ENCODE peak calls at places on chromosomes 11 and 22, in five cellular contexts. F is thoracic aorta, E is body of pancreas, K is OCI-LY7, Y is substantia nigra. J is an unnamed sample.

GRCh38 chr11:94018721-94019120 is 2.4 kb upstream of the HEPHL1 start:
- DNase-seq in K (no peak), E (no peak), Y (no peak), F (no peak), J (no peak)

GRCh38 chr11:71502871-71503435 is 24.1 kb upstream of the KRTAP5-7 start:
- DNase-seq in K (no peak), E (no peak), Y (no peak), F (no peak), J (peak)

GRCh38 chr11:130523166-130523565 is 74.7 kb downstream of the ADAMTS15 start:
- DNase-seq in Y (no peak), F (no peak), E (no peak), K (no peak), J (no peak)

GRCh38 chr11:128208329-128209220 is 378.8 kb downstream of the ETS1 start:
- DNase-seq in F (peak), E (peak), Y (no peak), K (no peak), J (no peak)

GRCh38 chr22:23245045-23245798 is 64.9 kb downstream of the BCR start:
- DNase-seq in F (no peak), Y (no peak), E (no peak), K (no peak), J (no peak)

GRCh38 chr11:3000032-3000961 is 8.2 kb upstream of the NAP1L4 start:
- DNase-seq in K (no peak), E (peak), Y (peak), F (no peak), J (no peak)

GRCh38 chr11:132033051-132033450 is 662.6 kb downstream of the NTM start:
- DNase-seq in K (no peak), E (no peak), Y (no peak), F (no peak), J (no peak)

GRCh38 chr11:128227466-128227865 is 359.9 kb downstream of the ETS1 start:
- DNase-seq in Y (no peak), F (no peak), K (no peak), E (no peak), J (no peak)

GRCh38 chr11:64358907-64359711 is at the start of gene RPS6KA4:
- DNase-seq in F (no peak), Y (peak), K (peak), E (peak), J (peak)

GRCh38 chr11:60910281-60910687 is 3.7 kb upstream of the TMEM109 start:
- DNase-seq in F (no peak), K (peak), E (no peak), Y (no peak), J (no peak)

GRCh38 chr11:1554981-1555712 is 16.9 kb downstream of the DUSP8 start:
- DNase-seq in F (no peak), K (no peak), E (peak), Y (no peak), J (peak)

GRCh38 chr11:26134481-26135355 is 197.2 kb upstream of the ANO3 start:
- DNase-seq in K (peak), E (no peak), F (no peak), Y (no peak), J (no peak)

GRCh38 chr22:42791721-42792452 is 65.2 kb downstream of the ARFGAP3 start:
- DNase-seq in E (peak), K (no peak), F (no peak), Y (no peak), J (no peak)

DNA sequence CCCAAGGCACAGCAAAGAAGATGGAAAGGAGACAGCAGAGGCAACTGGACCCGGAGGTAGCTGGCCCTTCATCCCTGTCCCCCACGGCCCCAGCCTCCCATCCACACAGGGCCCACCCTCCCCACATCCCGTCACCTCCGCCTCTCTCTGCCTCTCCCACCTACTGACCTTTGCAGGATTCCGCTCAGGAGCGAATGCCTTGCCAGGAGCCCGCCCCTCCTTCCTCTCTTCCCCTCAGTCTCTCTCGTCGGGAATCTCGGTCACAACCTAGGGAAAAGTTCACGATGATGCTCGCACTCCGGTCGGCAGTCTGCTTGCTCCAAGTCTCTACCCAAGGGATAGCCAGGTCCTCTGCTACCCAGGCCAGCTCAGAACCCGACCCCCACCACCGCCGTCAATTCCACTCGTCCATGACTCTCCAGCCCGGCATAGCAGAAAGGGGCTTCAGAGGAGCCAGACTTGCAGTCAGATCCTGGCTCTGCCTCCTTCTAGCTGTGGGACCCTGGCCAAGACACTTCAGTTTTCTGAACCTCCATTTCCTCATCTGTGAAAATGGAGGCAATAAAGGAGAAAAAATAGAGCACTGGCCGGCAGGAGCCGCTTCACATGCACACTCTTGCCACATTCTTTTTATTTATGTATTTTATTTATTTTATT is 10.2 kb downstream of the AHNAK start:
- DNase-seq in K (no peak), F (no peak), E (no peak), Y (no peak), J (no peak)
- H3K27ac ChIP-seq in K (no peak), F (peak), E (no peak), Y (no peak), J (no peak)

GRCh38 chr11:67562951-67563350 is 20.7 kb upstream of the GSTP1 start:
- DNase-seq in F (no peak), Y (no peak), K (no peak), E (no peak), J (no peak)
- H3K27ac ChIP-seq in F (peak), Y (no peak), K (no peak), E (no peak), J (no peak)

GRCh38 chr11:124753207-124753606 is 1.2 kb upstream of the VSIG2 start:
- DNase-seq in E (no peak), F (no peak), K (no peak), Y (no peak), J (no peak)

GRCh38 chr11:124749920-124750319 is 2.1 kb downstream of the VSIG2 start:
- DNase-seq in F (no peak), Y (no peak), E (no peak), K (no peak), J (no peak)

GRCh38 chr11:124752471-124753100 is 531 bp upstream of the VSIG2 start:
- DNase-seq in K (no peak), E (no peak), F (no peak), Y (no peak), J (no peak)

GRCh38 chr11:124751741-124752470 is at the start of gene VSIG2:
- DNase-seq in K (no peak), E (no peak), Y (no peak), F (no peak), J (no peak)

DNA sequence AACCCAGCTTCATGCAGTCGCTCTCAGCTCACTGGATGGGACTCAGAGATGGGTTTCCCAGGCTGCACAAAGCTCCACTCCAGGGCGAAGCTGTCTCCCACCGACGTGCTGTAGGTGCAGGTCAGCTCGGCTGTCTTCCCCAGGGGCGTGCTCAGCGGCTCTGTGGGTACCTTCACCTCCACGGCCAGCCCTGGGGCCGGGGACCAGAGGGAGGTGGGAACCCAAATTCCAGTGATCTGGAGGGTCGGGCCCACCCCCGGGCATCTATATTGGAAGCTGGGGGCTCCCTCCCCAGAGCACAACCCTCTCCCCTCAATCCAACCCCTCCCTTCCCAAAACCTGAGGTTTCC is 689 bp downstream of the VSIG2 start:
- DNase-seq in E (no peak), F (no peak), K (no peak), Y (no peak), J (no peak)
- H3K27ac ChIP-seq in E (no peak), F (no peak), K (no peak), Y (no peak), J (no peak)

GRCh38 chr11:66282468-66283455 is 4.8 kb downstream of the CNIH2 start:
- DNase-seq in K (peak), E (peak), F (peak), Y (peak), J (peak)
- H3K27ac ChIP-seq in K (no peak), E (peak), F (no peak), Y (peak), J (no peak)

DNA sequence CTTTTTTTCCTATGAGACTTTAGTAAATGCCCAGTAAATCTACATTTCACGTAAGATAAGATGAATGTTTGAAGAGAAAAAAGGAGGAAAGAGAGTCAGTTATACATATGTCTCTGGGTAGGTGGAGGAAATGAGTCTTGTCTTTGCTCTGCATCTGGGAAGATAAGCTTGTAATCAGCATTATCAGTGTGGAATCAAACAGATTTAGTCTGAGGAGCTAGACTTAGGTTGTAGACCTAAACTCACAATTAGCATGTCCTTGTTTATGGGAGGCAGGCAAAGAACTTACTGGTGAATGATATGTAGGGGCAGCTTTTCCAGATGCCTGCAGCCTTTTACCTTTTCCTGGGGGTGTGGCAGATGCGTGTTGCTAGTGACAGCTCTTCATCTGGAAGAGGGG is 962.3 kb downstream of the TBC1D22A start:
- DNase-seq in K (no peak), Y (no peak), F (no peak), E (no peak), J (no peak)
- H3K27ac ChIP-seq in K (no peak), Y (no peak), F (no peak), E (no peak), J (no peak)

DNA sequence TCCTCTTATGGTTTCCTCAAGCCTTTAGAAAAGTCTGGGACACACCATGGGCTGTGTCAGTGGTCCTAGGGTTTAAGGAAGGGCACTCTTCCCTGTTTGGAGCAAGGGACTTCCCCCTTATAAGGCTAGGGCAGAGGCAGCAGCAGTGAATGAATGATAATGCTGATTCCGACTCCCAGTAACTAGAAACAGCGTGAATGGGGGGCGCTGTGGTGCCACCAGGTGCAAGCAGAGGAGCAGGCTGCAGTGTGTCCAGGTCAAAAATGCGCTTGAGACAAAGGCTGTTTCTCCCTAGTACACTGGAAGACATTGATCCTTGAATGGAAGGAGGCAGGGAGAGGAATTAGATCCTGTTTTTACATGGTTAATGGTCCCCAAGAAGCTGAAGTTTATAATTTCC is 11.6 kb upstream of the RIC3 start:
- DNase-seq in Y (no peak), F (no peak), K (no peak), E (no peak), J (no peak)
- H3K27ac ChIP-seq in Y (no peak), F (no peak), K (no peak), E (no peak), J (no peak)

GRCh38 chr11:123055132-123055924 is 6.6 kb downstream of the HSPA8 start:
- DNase-seq in E (no peak), F (no peak), Y (no peak), K (no peak), J (no peak)
- H3K27ac ChIP-seq in E (no peak), F (no peak), Y (no peak), K (peak), J (peak)

GRCh38 chr11:17156283-17156682 is 51.5 kb downstream of the PIK3C2A start:
- DNase-seq in F (no peak), E (no peak), K (no peak), Y (no peak), J (no peak)

GRCh38 chr11:17152306-17152705 is 55.5 kb downstream of the PIK3C2A start:
- DNase-seq in K (no peak), F (no peak), Y (no peak), E (no peak), J (no peak)

GRCh38 chr11:17157773-17158172 is 50.0 kb downstream of the PIK3C2A start:
- DNase-seq in F (no peak), K (no peak), E (no peak), Y (no peak), J (no peak)

GRCh38 chr11:17154409-17155159 is 53.2 kb downstream of the PIK3C2A start:
- DNase-seq in F (no peak), E (no peak), Y (no peak), K (no peak), J (no peak)

DNA sequence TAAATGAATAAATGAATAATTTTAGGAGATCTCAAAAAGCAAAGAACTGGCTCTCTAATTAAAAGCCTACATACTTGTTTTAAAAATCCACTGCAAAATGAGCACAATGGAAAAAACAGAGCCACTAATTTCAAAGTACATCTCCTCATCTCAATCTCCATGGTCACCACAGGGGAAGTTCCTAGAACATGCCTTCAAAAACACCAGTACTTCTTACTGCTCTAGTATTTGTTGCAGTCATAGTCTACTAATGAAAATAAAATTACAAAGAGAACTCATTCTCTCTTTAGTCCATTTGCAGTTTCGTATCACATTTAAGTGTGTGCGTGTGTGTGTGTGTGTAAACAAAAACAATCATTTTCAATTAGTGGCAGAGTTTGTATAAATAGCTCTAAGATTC is 54.0 kb downstream of the PIK3C2A start:
- DNase-seq in F (no peak), E (no peak), Y (no peak), K (no peak), J (no peak)
- H3K27ac ChIP-seq in F (peak), E (no peak), Y (no peak), K (no peak), J (no peak)

DNA sequence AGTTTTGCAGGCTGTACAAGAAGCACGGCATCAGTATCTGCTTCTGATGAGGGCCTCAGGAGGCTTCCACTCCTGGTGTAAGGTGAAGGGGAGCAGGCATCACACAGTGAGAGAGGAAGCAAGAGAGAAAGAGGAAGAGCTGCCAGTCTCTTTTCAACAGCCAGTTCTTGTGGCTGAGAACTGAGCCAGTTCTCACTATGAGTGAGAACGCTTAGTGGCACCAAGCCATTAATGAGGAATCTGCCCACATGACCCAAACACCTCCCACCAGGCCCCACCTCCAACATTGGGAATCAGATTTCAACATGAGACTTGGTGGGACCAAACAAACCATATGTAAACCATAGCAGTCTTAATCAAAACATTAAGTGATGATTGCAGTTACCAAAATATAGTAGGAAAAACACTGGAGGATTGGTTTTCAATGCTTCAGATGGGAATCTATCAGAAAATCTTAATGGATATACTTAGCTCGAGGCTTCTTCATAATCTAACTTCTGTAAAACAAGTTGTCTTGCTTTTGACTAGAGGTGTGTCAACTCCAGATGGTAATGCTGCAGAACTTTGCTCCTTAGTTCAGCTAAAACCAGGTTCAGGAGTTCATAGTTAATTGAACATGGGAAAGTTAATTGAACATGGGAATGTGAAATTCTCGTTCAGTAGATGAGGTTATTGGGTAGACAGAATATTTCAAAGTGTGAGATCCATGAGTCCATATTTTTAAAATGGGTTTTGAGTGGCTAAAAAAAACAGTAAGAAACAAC is 12.2 kb downstream of the FAR1 start:
- DNase-seq in F (no peak), E (no peak), K (peak), Y (no peak), J (no peak)
- H3K27ac ChIP-seq in F (no peak), E (no peak), K (no peak), Y (peak), J (no peak)

GRCh38 chr11:118703563-118704106 is 24.2 kb upstream of the TREH start:
- DNase-seq in E (no peak), Y (peak), F (no peak), K (no peak), J (no peak)
- H3K27ac ChIP-seq in E (no peak), Y (peak), F (no peak), K (no peak), J (no peak)